ENCODE peak calls at places on chromosomes 5 and 9, in six cellular contexts. V is uterus, C is C1 segment of cervical spinal cord, H is heart left ventricle, Y is SHP77 treated with DMSO at 0.1 percent for 48 hours, F is ovary. A is an unnamed sample.

GRCh38 chr9:116355153-116355827 is 201.7 kb downstream of the PAPPA start:
- DNase-seq in H (peak; percentile 33), V (peak; percentile 39), C (no peak), F (peak; percentile 59), Y (peak; percentile 53), A (peak; percentile 28)

GRCh38 chr5:151492729-151493128 is 45.3 kb downstream of the SLC36A1 start:
- DNase-seq in C (no peak), F (no peak), V (no peak), Y (no peak), H (no peak), A (peak; percentile 76)

GRCh38 chr5:84403773-84404172 is 19.1 kb upstream of the EDIL3 start:
- DNase-seq in H (no peak), V (no peak), F (no peak), C (no peak), Y (no peak), A (peak; percentile 65)

GRCh38 chr5:3373391-3373790 is 222.2 kb upstream of the IRX1 start:
- DNase-seq in F (no peak), V (no peak), C (no peak), H (no peak), Y (no peak), A (no peak)

GRCh38 chr9:97802276-97802675 is 50.8 kb upstream of the FOXE1 start:
- DNase-seq in Y (no peak), H (no peak), V (no peak), F (no peak), C (no peak), A (peak; percentile 25)

GRCh38 chr5:26945881-26946280 is 92.5 kb downstream of the CDH9 start:
- DNase-seq in V (no peak), H (no peak), C (no peak), F (no peak), Y (no peak), A (no peak)

GRCh38 chr9:19642256-19642655 is 146.6 kb downstream of the SLC24A2 start:
- DNase-seq in F (no peak), C (no peak), V (no peak), Y (no peak), H (no peak), A (no peak)

GRCh38 chr5:81167544-81167943 is 65.6 kb upstream of the CKMT2 start:
- DNase-seq in H (no peak), C (no peak), Y (no peak), F (no peak), V (no peak), A (peak; percentile 41)

GRCh38 chr5:171867786-171868185 is 82.2 kb downstream of the SMIM23 start:
- DNase-seq in F (no peak), C (no peak), Y (no peak), H (no peak), V (no peak), A (peak; percentile 68)

GRCh38 chr9:14565352-14565956 is 127.8 kb downstream of the ZDHHC21 start:
- DNase-seq in F (no peak), H (no peak), V (no peak), Y (no peak), C (no peak), A (no peak)

GRCh38 chr5:138927979-138928378 is 52.8 kb upstream of the LRRTM2 start:
- DNase-seq in C (no peak), F (peak; percentile 46), Y (no peak), V (no peak), H (peak; percentile 79), A (no peak)

GRCh38 chr5:169742773-169743296 is 105.8 kb downstream of the DOCK2 start:
- DNase-seq in V (no peak), F (peak; percentile 63), C (no peak), Y (no peak), H (no peak), A (peak; percentile 90)

GRCh38 chr9:129962889-129963703 is 79.9 kb downstream of the FNBP1 start:
- DNase-seq in Y (no peak), C (no peak), H (peak; percentile 60), F (peak; percentile 26), V (peak; percentile 63), A (peak; percentile 72)

GRCh38 chr9:33143241-33143642 is 23.9 kb downstream of the B4GALT1 start:
- DNase-seq in Y (no peak), V (no peak), F (no peak), H (no peak), C (no peak), A (peak; percentile 77)

GRCh38 chr9:125910286-125910685 is 163.1 kb downstream of the PBX3 start:
- DNase-seq in F (no peak), Y (no peak), C (no peak), V (no peak), H (no peak), A (no peak)

GRCh38 chr9:86639899-86640379 is 285.7 kb upstream of the TUT7 start:
- DNase-seq in Y (no peak), C (no peak), V (no peak), H (no peak), F (no peak), A (no peak)

GRCh38 chr5:41503860-41504259 is 6.5 kb downstream of the PLCXD3 start:
- DNase-seq in C (no peak), F (no peak), H (no peak), V (no peak), Y (no peak), A (no peak)

GRCh38 chr5:147752033-147752432 is 30.5 kb downstream of the JAKMIP2 start:
- DNase-seq in V (no peak), Y (no peak), H (no peak), F (no peak), C (no peak), A (no peak)

GRCh38 chr5:82421119-82421518 is 143.0 kb upstream of the RPS23 start:
- DNase-seq in C (no peak), H (no peak), F (no peak), V (no peak), Y (no peak), A (peak; percentile 85)

GRCh38 chr9:21432640-21433425 is 7.4 kb upstream of the IFNA1 start:
- DNase-seq in C (no peak), F (no peak), Y (no peak), V (no peak), H (no peak), A (no peak)

GRCh38 chr5:150596313-150596712 is 44.1 kb upstream of the SYNPO start:
- DNase-seq in C (no peak), Y (no peak), V (no peak), F (no peak), H (no peak), A (no peak)

GRCh38 chr5:55546991-55547390 is 12.2 kb upstream of the PLPP1 start:
- DNase-seq in F (no peak), V (no peak), Y (no peak), H (no peak), C (no peak), A (no peak)

A was measured in foreskin fibroblast.